ENCODE peak calls at places on chromosome X, in seven cellular contexts. G, P, Q, H, T, K and J are unnamed samples. For H3K9me3, the result is how much of the 10 kb centered on the place peaks cover.

GRCh38 chrX:44637282-44637681 is 94.6 kb upstream of the FUNDC1 start:
- DNase-seq in G (no peak), P (no peak), Q (no peak), H (no peak), T (no peak), K (no peak), J (no peak)

GRCh38 chrX:16552546-16552945 is 97.4 kb upstream of the S100G start:
- DNase-seq in G (no peak), P (no peak), Q (peak), H (no peak), T (no peak), K (no peak), J (no peak)

GRCh38 chrX:13506574-13506973 is 62.8 kb upstream of the EGFL6 start:
- DNase-seq in G (peak), P (peak), Q (peak), H (peak), T (no peak), K (no peak), J (peak)

GRCh38 chrX:9595131-9595530 is 130.3 kb downstream of the TBL1X start:
- DNase-seq in G (no peak), P (no peak), Q (peak), H (no peak), T (no peak), K (no peak), J (no peak)

GRCh38 chrX:70042399-70043371 is 7.1 kb downstream of the AWAT2 start:
- DNase-seq in G (no peak), P (peak), Q (no peak), H (no peak), T (no peak), K (no peak), J (no peak)

GRCh38 chrX:108123591-108124366 is 32.2 kb downstream of the ATG4A start:
- DNase-seq in G (no peak), P (no peak), Q (peak), H (no peak), T (no peak), K (no peak), J (no peak)

GRCh38 chrX:110226931-110227330 is 91.0 kb downstream of the AMMECR1 start:
- DNase-seq in G (no peak), P (no peak), Q (peak), H (no peak), T (no peak), K (no peak), J (no peak)

GRCh38 chrX:107571296-107571998 is 56.9 kb upstream of the PRPS1 start:
- DNase-seq in G (no peak), P (peak), Q (peak), H (peak), T (no peak), K (no peak), J (no peak)

GRCh38 chrX:67780694-67781109 is 236.9 kb downstream of the AR start:
- DNase-seq in G (peak), P (peak), Q (peak), H (no peak), T (no peak), K (no peak), J (peak)

GRCh38 chrX:21728276-21728968 is 29.5 kb downstream of the SMPX start:
- DNase-seq in G (no peak), P (no peak), Q (no peak), H (no peak), T (no peak), K (no peak), J (no peak)

GRCh38 chrX:69119122-69119521 is 46.1 kb downstream of the PJA1 start:
- DNase-seq in G (no peak), P (no peak), Q (no peak), H (no peak), T (no peak), K (no peak), J (no peak)

GRCh38 chrX:23822397-23822796 is 39.4 kb downstream of the SAT1 start:
- DNase-seq in G (peak), P (no peak), Q (peak), H (no peak), T (no peak), K (no peak), J (no peak)

GRCh38 chrX:1450381-1451161 is 2.1 kb downstream of the ASMTL start:
- DNase-seq in G (no peak), P (no peak), Q (no peak), H (no peak), T (no peak), K (no peak), J (no peak)

GRCh38 chrX:35380808-35381700 is 417.1 kb upstream of the MAGEB16 start:
- DNase-seq in G (no peak), P (peak), Q (peak), H (peak), T (no peak), K (no peak), J (no peak)

GRCh38 chrX:11899091-11899490 is 141.1 kb downstream of the MSL3 start:
- DNase-seq in G (no peak), P (no peak), Q (peak), H (no peak), T (no peak), K (no peak), J (no peak)

GRCh38 chrX:45851434-45851991 is 650.8 kb upstream of the DIPK2B start:
- DNase-seq in G (peak), P (peak), Q (peak), H (peak), T (no peak), K (no peak), J (peak)

GRCh38 chrX:9352683-9353430 is 112.0 kb upstream of the TBL1X start:
- DNase-seq in G (peak), P (peak), Q (peak), H (no peak), T (no peak), K (peak), J (peak)

GRCh38 chrX:32045149-32045548 is 973.3 kb upstream of the FTHL17 start:
- DNase-seq in G (no peak), P (no peak), Q (no peak), H (no peak), T (no peak), K (no peak), J (no peak)

GRCh38 chrX:38859602-38860001 is 58.3 kb downstream of the MID1IP1 start:
- DNase-seq in G (no peak), P (no peak), Q (peak), H (no peak), T (no peak), K (no peak), J (no peak)

GRCh38 chrX:51568586-51568985 is 50.1 kb downstream of the CENPVL3 start:
- DNase-seq in G (no peak), P (no peak), Q (peak), H (no peak), T (no peak), K (no peak), J (no peak)

GRCh38 chrX:3268804-3269203 is 77.6 kb downstream of the MXRA5 start:
- DNase-seq in G (no peak), P (no peak), Q (peak), H (no peak), T (no peak), K (no peak), J (no peak)

DNA sequence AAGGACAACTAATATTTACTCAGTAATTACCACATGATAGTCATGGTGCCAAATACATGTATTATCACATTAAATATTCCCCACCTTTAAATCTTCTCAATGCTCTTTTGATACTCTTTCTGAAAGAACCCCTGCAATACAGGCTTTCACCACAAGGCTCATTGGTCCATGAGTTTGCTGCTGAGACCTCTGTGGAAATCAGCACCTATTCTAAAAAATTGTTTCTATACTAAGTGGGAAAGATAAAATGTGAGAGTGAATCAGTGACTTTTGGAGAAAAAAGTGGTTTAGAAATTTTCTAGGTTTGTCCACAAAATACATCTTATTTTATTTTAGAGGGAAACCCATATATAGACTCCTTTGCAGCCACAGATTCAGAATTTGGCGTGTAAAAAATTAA is 257.3 kb downstream of the ZIC3 start:
- DNase-seq in G (no peak), P (no peak), Q (no peak), H (no peak), T (no peak), K (no peak), J (no peak)
- TF ChIP-seq CTCF in G (no peak), P (no peak), Q (no peak), H (no peak), T (no peak), K (no peak), J (no peak)

DNA sequence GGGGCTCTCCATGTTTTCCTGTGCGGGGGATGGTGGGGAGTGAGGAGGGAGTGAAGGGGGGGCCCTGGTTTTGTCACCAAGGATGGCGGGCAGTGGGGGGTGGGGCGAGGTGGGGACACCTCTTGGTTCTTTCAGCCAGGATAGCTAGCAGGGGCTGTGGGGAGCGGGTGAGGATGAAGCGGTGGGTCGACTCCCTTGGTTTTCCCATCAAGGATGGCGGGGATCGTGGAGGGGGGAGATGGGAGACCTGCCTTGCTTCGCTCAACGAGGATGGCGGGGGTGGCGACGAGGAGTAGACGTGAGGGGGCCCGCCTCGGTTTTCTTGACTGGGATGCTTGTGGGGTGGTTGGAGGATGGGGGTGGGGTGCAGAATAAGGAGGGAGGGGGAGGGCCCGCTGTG is 633 bp downstream of the FHL1 start:
- DNase-seq in G (no peak), P (peak), Q (no peak), H (no peak), T (no peak), K (no peak), J (no peak)
- H3K4me3 ChIP-seq in G (peak), P (peak), Q (peak), H (peak), T (peak), K (peak), J (peak)

GRCh38 chrX:30795981-30796958 is 92.8 kb downstream of the TAB3 start:
- DNase-seq in G (no peak), P (no peak), Q (no peak), H (no peak), T (no peak), K (no peak), J (no peak)

GRCh38 chrX:30794497-30794896 is 94.6 kb downstream of the TAB3 start:
- DNase-seq in G (no peak), P (no peak), Q (no peak), H (no peak), T (no peak), K (no peak), J (no peak)

GRCh38 chrX:30798810-30799209 is 90.2 kb downstream of the TAB3 start:
- DNase-seq in G (no peak), P (no peak), Q (no peak), H (no peak), T (no peak), K (no peak), J (no peak)

GRCh38 chrX:30800901-30801300 is 88.2 kb downstream of the TAB3 start:
- DNase-seq in G (no peak), P (no peak), Q (no peak), H (no peak), T (no peak), K (no peak), J (no peak)

GRCh38 chrX:30799327-30799726 is 89.7 kb downstream of the TAB3 start:
- DNase-seq in G (no peak), P (no peak), Q (no peak), H (no peak), T (no peak), K (no peak), J (no peak)
- H3K9me3 ChIP-seq in G (under half), P (under half), Q (under half), H (under half), T (under half), K (under half), J (under half)

GRCh38 chrX:118632862-118633261 is 94.5 kb upstream of the IL13RA1 start:
- DNase-seq in G (no peak), P (no peak), Q (no peak), H (no peak), T (no peak), K (no peak), J (no peak)

GRCh38 chrX:118631586-118631985 is 95.8 kb upstream of the IL13RA1 start:
- DNase-seq in G (no peak), P (no peak), Q (no peak), H (no peak), T (no peak), K (no peak), J (no peak)

GRCh38 chrX:118634336-118634735 is 93.1 kb upstream of the IL13RA1 start:
- DNase-seq in G (no peak), P (no peak), Q (no peak), H (no peak), T (no peak), K (no peak), J (no peak)

GRCh38 chrX:118633530-118633929 is 93.9 kb upstream of the IL13RA1 start:
- DNase-seq in G (no peak), P (no peak), Q (no peak), H (no peak), T (no peak), K (no peak), J (no peak)

GRCh38 chrX:118630843-118631242 is 96.6 kb upstream of the IL13RA1 start:
- DNase-seq in G (no peak), P (no peak), Q (no peak), H (no peak), T (no peak), K (no peak), J (no peak)
- TF ChIP-seq CTCF in G (no peak), P (no peak), Q (no peak), H (no peak), T (no peak), K (no peak), J (no peak)

DNA sequence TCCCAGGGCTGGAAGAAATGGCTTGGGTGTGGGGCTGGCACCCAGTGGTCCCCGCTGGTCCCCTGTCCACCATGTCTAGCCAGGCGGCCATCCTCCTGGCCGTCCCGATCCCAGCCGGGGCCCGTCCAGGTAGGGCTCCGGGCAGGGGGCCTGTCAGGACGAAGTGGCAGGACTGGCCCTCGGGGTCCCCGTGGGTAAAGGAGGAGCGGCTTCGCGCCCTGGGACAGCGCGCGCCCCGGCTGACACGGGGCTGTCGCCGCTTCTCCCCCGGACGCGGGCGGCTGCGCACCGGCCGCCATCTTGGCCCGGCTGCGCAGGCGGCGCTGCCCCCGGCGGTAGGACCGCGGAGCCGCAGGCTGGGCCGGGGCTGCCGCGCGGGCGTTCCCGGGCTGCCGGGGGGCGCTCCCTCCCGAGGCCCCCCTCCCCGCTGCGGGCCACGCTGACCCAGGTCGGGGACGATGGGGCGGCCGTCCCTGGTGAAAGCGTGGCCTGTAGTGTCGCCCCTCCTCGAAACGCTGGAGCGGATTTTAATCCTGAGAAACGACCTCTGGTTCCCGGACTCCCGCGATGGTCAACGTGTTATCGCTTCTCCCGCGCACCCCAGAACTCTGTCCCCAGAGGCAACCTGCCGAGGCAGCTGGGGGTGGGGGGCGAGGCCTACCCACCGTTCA is 60.4 kb upstream of the BCOR start:
- DNase-seq in G (no peak), P (no peak), Q (no peak), H (peak), T (no peak), K (no peak), J (peak)
- H3K4me3 ChIP-seq in G (peak), P (no peak), Q (peak), H (peak), T (peak), K (peak), J (peak)

DNA sequence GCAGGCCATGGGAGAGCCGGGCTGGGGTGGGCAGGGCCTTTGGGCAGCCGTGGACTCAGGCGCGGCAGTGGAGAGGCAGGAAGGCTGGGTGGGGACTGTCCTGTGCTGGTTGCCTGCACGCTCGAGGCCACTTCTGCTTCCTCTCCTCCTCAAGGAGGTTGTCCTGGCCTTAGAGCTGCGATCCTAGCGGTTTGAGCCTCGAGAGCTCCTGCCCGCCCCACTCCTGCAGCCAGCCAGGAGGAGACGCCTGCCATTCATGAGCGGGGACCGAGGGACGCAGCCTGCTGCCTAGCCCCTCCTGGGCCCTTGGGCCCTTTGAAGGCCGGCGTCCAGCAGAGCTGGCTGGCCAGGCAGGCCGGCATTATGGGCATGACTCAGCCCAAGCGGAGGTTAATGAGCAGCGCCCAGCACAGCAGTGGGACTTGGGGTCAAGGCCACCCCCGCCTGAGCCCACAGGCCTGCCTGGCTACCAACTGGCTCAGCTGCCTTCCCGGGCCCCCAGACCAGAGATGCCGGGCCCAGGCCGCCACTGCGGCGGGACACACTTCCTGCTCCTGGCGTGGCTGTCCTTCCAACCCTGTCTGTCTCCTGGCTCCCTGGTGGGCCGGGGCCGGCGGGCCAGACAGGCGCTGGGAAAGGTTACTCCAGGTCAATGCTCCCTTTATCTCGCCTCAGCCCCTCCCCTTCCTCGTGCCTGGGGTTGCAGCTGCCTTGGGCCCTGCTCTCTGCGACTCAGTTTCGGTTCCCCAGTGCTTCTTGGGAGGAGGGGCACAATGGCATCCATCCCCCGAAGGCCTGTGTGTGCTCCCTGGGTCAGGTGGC is 1.8 kb downstream of the ABCD1 start:
- DNase-seq in G (peak), P (peak), Q (peak), H (no peak), T (no peak), K (peak), J (peak)
- H3K9me3 ChIP-seq in G (under half), P (under half), Q (under half), H (under half), T (under half), K (under half), J (under half)

GRCh38 chrX:149940015-149940716 is 1.9 kb upstream of the EOLA2 start:
- DNase-seq in G (peak), P (peak), Q (peak), H (peak), T (peak), K (peak), J (peak)
- TF ChIP-seq CTCF in G (peak), P (peak), Q (peak), H (peak), T (no peak), K (no peak), J (no peak)

DNA sequence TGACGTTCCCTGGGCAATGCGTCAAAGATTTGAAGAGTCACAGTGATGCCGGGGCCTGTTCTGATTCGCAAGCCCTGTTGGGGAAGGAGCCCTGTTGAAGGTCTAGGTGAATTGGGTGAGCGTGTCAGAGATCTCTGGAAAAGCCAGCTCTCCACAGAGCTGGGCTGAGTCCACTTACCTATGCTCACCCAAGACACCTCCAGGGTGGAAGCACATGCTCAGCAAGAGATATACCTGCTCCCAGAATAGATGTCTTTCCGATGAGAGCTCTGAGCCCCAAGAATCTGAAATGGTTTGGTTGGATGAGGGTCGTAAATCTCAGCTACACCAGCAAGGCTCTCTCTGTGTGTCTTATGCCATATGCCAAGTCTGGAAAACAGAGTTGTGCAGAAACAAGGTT is 1.7 kb downstream of the GABRQ start:
- DNase-seq in G (no peak), P (no peak), Q (no peak), H (no peak), T (no peak), K (no peak), J (no peak)
- H3K4me3 ChIP-seq in G (no peak), P (no peak), Q (no peak), H (no peak), T (no peak), K (no peak), J (no peak)

DNA sequence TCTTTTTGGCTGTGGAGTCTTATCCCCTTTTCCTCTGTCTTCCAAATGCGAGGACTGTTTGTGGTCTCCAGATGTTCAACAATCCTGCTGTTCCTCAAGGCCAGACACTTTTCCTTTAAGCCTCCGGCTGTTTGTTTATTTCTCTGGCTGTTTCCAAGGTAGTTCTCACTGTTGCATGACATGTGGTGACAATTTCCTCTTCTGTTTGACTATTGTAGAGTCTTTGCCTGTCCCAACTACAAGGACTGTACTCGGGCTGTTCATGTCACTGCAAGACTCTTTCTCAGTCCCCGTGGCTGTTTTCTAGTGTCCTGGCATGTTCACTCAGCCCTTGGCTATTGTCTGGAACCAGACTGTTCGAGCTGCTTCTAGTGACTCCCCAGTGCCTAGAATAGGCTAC is 50.6 kb downstream of the ZNF157 start:
- DNase-seq in G (no peak), P (no peak), Q (no peak), H (no peak), T (no peak), K (no peak), J (no peak)
- H3K9me3 ChIP-seq in G (under half), P (under half), Q (under half), H (under half), T (under half), K (under half), J (under half)